ENCODE peak calls at places on chromosomes 4 and X, in seven cellular contexts. B, T, C, Y, W, G and F are unnamed samples.

GRCh38 chr4:56757821-56758400 is 63.6 kb downstream of the SPINK2 start:
- DNase-seq in Y (peak; percentile 9), B (peak; percentile 65), W (peak; percentile 34), G (peak; percentile 12), T (peak; percentile 62), C (peak; percentile 15), F (peak; percentile 53)

GRCh38 chr4:15455290-15455689 is 14.4 kb upstream of the CC2D2A start:
- DNase-seq in C (peak; percentile 44), W (no peak), B (no peak), T (peak; percentile 15), G (peak; percentile 54), Y (peak; percentile 33), F (no peak)

GRCh38 chr4:243407-243806 is 61.9 kb downstream of the ZNF732 start:
- DNase-seq in C (no peak), G (no peak), B (no peak), T (no peak), Y (no peak), W (no peak), F (no peak)

GRCh38 chr4:139736661-139737060 is 71.0 kb downstream of the MGST2 start:
- DNase-seq in C (no peak), W (no peak), T (no peak), B (no peak), Y (no peak), G (no peak), F (no peak)

GRCh38 chr4:41670530-41670929 is 78.0 kb downstream of the PHOX2B start:
- DNase-seq in C (no peak), Y (no peak), T (no peak), G (no peak), B (no peak), W (peak; percentile 87), F (no peak)

GRCh38 chr4:16745887-16746286 is 152.6 kb downstream of the LDB2 start:
- DNase-seq in Y (no peak), T (no peak), C (no peak), B (no peak), W (no peak), G (no peak), F (no peak)

GRCh38 chr4:107299646-107300045 is 263.5 kb upstream of the DKK2 start:
- DNase-seq in W (no peak), Y (no peak), T (no peak), G (no peak), C (no peak), B (no peak), F (no peak)

GRCh38 chr4:90970021-90970420 is 842.8 kb downstream of the CCSER1 start:
- DNase-seq in Y (no peak), W (no peak), T (no peak), B (no peak), C (no peak), G (no peak), F (no peak)

GRCh38 chr4:82431026-82431745 is 796 bp downstream of the ENOPH1 start:
- DNase-seq in T (peak; percentile 59), G (peak; percentile 14), Y (peak; percentile 16), W (peak; percentile 54), B (peak; percentile 65), C (no peak), F (no peak)

GRCh38 chrX:143634701-143635442 is 1.0 kb downstream of the SLITRK4 start:
- DNase-seq in T (no peak), G (no peak), Y (peak; percentile 8), W (no peak), B (peak; percentile 34), C (no peak), F (peak; percentile 46)

GRCh38 chr4:93147524-93148212 is 680.9 kb upstream of the ATOH1 start:
- DNase-seq in Y (no peak), G (no peak), T (no peak), W (no peak), C (no peak), B (no peak), F (peak; percentile 40)

DNA sequence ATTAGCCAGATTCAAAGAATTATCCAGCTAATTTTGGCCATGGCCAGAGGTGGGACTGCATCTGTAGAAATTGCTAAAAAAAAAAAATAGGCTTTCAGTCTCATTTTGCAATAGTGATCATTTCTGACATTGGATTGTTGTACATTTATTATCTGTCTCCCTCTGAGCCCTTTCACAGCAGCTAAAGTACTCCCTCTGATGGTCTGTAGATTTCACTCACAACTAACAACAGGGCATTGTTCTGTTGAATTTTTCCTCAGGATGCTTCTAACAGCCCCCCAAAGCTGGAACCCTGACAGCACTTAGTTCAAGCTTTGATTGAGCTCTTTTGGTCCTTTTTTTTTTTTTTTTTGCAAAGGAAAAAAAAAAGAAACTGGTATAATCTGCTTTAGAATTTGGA is 406.6 kb downstream of the SMARCA1 start:
- DNase-seq in T (no peak), Y (no peak), G (no peak), C (no peak), W (no peak), B (no peak), F (no peak)
- TF ChIP-seq CTCF in T (no peak), Y (no peak), G (no peak), C (no peak), W (no peak), B (no peak), F (no peak)

DNA sequence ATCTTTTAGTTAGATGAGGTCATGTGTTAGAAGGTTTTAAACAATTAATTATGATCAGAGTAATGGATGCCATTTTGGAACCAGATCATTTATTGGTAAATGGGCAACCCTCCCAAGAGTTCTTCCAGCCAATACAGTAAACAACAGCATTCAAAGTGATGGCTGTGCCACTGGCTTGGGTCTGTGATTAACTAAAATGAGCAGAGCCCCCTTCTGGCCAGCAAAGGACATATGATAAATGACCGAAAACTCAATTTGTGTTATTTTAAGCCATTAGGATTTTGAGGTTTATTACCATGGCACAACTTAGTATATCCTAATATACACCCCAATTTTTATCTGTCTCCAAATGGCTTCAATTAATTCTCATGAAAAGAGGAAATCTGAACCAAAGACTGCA is 90.8 kb upstream of the NPFFR2 start:
- DNase-seq in W (peak; percentile 32), T (peak; percentile 35), Y (no peak), B (no peak), C (no peak), G (no peak), F (peak; percentile 18)
- TF ChIP-seq CTCF in W (no peak), T (no peak), Y (no peak), B (peak; percentile 32), C (no peak), G (no peak), F (peak; percentile 44)

GRCh38 chr4:2008921-2009650 is at the start of gene NELFA:
- DNase-seq in Y (peak; percentile 94), T (peak; percentile 98), B (peak; percentile 97), C (peak; percentile 63), G (peak; percentile 93), W (peak; percentile 98), F (peak; percentile 93)
- TF ChIP-seq CTCF in Y (peak; percentile 66), T (peak; percentile 68), B (peak; percentile 55), C (peak; percentile 44), G (no peak), W (no peak), F (peak; percentile 42)

DNA sequence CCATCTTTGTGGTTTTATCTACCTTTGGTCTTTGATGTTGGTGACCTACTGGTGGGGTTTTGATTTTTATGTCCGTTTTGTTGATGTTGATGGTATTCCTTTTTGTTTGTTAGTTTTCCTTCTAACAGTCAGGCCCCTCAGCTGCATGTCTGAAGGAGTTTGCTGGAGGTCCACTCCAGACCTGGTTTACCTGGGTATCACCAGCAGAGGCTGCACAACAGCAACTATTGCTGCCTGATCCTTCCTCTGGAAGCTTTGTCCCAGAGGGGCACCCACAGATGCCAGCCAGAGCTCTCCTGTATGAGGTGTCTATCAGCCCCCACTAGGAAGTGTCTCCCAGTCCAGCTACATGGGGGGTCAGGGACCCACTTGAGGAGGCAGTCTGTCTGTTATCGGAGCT is 199.3 kb upstream of the WDFY3 start:
- DNase-seq in Y (no peak), G (no peak), T (no peak), W (no peak), B (no peak), C (no peak), F (no peak)
- TF ChIP-seq CTCF in Y (no peak), G (no peak), T (no peak), W (no peak), B (no peak), C (no peak), F (no peak)

GRCh38 chr4:119087121-119087520 is 48.5 kb upstream of the MYOZ2 start:
- DNase-seq in G (no peak), W (no peak), B (no peak), C (no peak), T (no peak), Y (no peak), F (no peak)
- TF ChIP-seq CTCF in G (peak; percentile 30), W (no peak), B (peak; percentile 30), C (peak; percentile 30), T (no peak), Y (peak; percentile 15), F (no peak)

GRCh38 chr4:131091896-131092295 is 1995.9 kb downstream of the C4orf33 start:
- DNase-seq in T (no peak), C (no peak), W (no peak), G (no peak), Y (no peak), B (no peak), F (no peak)
- TF ChIP-seq CTCF in T (no peak), C (no peak), W (no peak), G (no peak), Y (peak; percentile 7), B (no peak), F (peak; percentile 60)